ENCODE peak calls at places on chromosome X, in six cellular contexts. C is IMR-90, W is H1, N is H9, Z is neuronal stem cell, F is trophoblast cell. O is an unnamed sample.

GRCh38 chrX:49257074-49257790 is 7.3 kb downstream of the FOXP3 start:
- DNase-seq in C (no peak), W (no peak), N (no peak), Z (no peak), F (no peak), O (no peak)

GRCh38 chrX:103533428-103534216 is 14.3 kb upstream of the RAB40A start:
- DNase-seq in C (peak), W (peak), N (peak), Z (peak), F (peak), O (peak)

GRCh38 chrX:155048997-155049619 is 21.8 kb downstream of the CMC4 start:
- DNase-seq in C (peak), W (no peak), N (peak), Z (peak), F (no peak), O (peak)

GRCh38 chrX:47629419-47630210 is at the start of gene CFP:
- DNase-seq in C (no peak), W (no peak), N (no peak), Z (no peak), F (no peak), O (no peak)

GRCh38 chrX:50067435-50068292 is 133.1 kb downstream of the AKAP4 start:
- DNase-seq in C (peak), W (peak), N (peak), Z (peak), F (peak), O (peak)

GRCh38 chrX:87160435-87161010 is 357.1 kb upstream of the KLHL4 start:
- DNase-seq in C (no peak), W (no peak), N (no peak), Z (no peak), F (no peak), O (no peak)

GRCh38 chrX:70664726-70665125 is 220.1 kb downstream of the DLG3 start:
- DNase-seq in C (peak), W (no peak), N (no peak), Z (peak), F (no peak), O (peak)

GRCh38 chrX:2829066-2829430 is 318 bp downstream of the GYG2 start:
- DNase-seq in C (no peak), W (no peak), N (peak), Z (peak), F (no peak), O (no peak)

GRCh38 chrX:68938244-68939004 is 109.6 kb downstream of the EFNB1 start:
- DNase-seq in C (peak), W (no peak), N (peak), Z (no peak), F (no peak), O (peak)

GRCh38 chrX:320126-320783 is 1.7 kb upstream of the GTPBP6 start:
- DNase-seq in C (peak), W (no peak), N (no peak), Z (no peak), F (no peak), O (peak)

GRCh38 chrX:53036149-53036548 is 12.4 kb upstream of the GPR173 start:
- DNase-seq in C (no peak), W (no peak), N (no peak), Z (no peak), F (no peak), O (no peak)

GRCh38 chrX:80432863-80433262 is 12.6 kb downstream of the TENT5D start:
- DNase-seq in C (no peak), W (no peak), N (no peak), Z (no peak), F (no peak), O (no peak)

GRCh38 chrX:149453030-149453429 is 52.1 kb downstream of the IDS start:
- DNase-seq in C (peak), W (no peak), N (no peak), Z (no peak), F (peak), O (peak)
- H4K91ac ChIP-seq in C (no peak), W (no peak), N (no peak), Z (no peak), F (no peak), O (no peak)

GRCh38 chrX:55714111-55714510 is 3.4 kb upstream of the RRAGB start:
- DNase-seq in C (no peak), W (no peak), N (no peak), Z (no peak), F (no peak), O (no peak)
- H4K91ac ChIP-seq in C (no peak), W (no peak), N (no peak), Z (no peak), F (no peak), O (no peak)

GRCh38 chrX:45954026-45954425 is 591.2 kb downstream of the ZNF674 start:
- DNase-seq in C (no peak), W (no peak), N (no peak), Z (no peak), F (peak), O (peak)

GRCh38 chrX:45956222-45956867 is 588.9 kb downstream of the ZNF674 start:
- DNase-seq in C (no peak), W (no peak), N (no peak), Z (no peak), F (no peak), O (no peak)

DNA sequence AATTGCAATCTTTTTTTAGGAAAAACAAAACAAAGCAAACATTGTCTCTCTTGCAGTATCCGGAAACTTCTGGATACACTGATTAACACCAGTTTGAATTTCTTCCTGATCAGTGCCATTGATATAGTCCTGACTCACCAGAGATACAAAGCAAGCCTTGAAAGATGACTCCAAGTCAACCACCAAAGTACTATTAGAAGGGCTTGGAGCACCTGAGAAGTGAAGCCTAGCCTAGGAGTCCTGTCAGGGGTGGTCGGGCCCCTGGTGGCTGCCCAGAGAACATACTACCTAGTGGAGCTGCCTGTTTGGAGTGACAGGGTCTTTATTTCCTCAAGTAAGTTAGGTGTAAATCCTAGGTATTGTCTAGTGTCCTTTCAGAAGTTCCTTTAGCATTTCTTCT is 593.2 kb downstream of the ZNF674 start:
- DNase-seq in C (no peak), W (no peak), N (peak), Z (no peak), F (no peak), O (no peak)
- H4K91ac ChIP-seq in C (no peak), W (no peak), N (no peak), Z (no peak), F (no peak), O (no peak)

DNA sequence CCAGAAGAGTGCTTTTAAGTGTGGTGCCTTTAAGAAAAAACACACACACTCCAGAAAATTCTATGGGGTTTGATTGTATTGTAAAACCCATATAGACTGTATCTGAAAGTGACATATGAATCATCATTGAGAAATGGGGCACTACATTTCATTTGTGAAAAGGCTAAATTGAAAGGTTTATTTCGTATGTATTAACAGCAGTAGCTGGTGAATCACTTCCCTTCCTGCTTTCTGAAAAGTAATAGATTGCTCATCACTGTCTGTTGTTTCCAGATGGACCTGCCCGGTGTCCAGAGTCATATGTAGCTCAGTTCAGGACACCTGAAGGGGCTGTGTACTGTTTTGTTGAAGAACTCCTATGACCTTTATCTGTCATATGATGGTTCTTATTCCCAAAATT is 28.1 kb upstream of the HPRT1 start:
- DNase-seq in C (peak), W (no peak), N (no peak), Z (no peak), F (no peak), O (peak)
- H4K91ac ChIP-seq in C (no peak), W (no peak), N (no peak), Z (no peak), F (no peak), O (no peak)

GRCh38 chrX:1606476-1606875 is 8.4 kb upstream of the ASMT start:
- DNase-seq in C (no peak), W (no peak), N (no peak), Z (no peak), F (no peak), O (no peak)
- H4K91ac ChIP-seq in C (no peak), W (no peak), N (no peak), Z (no peak), F (no peak), O (no peak)

GRCh38 chrX:129930941-129931410 is 25.0 kb downstream of the UTP14A start:
- DNase-seq in C (no peak), W (no peak), N (no peak), Z (no peak), F (peak), O (no peak)
- H4K91ac ChIP-seq in C (peak), W (peak), N (no peak), Z (no peak), F (peak), O (no peak)

DNA sequence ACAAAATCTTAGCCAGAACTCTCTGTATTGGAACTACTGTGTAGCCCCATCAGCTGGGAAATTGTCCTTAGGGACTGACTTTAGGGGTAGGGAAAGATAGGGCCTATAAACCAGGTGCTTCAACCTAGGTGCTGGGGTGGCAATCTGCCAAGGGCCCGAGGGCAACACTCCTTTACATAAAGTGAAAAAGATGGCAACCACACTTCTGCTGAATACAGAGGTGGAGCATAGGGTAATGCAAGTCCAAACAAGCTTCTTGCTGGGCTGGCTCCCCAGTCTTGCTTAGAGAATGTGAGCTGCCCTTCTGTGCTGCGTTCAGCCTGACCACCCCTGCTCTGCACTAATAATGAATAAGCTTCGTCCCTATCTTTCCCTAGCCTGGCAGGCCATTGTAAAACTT is 9.8 kb downstream of the ZBTB33 start:
- DNase-seq in C (no peak), W (no peak), N (no peak), Z (no peak), F (peak), O (no peak)
- H4K91ac ChIP-seq in C (no peak), W (no peak), N (no peak), Z (no peak), F (no peak), O (no peak)

GRCh38 chrX:111041018-111041462 is 55.0 kb upstream of the PAK3 start:
- DNase-seq in C (peak), W (no peak), N (no peak), Z (no peak), F (peak), O (peak)

GRCh38 chrX:111039606-111040005 is 56.4 kb upstream of the PAK3 start:
- DNase-seq in C (no peak), W (no peak), N (peak), Z (no peak), F (no peak), O (no peak)

GRCh38 chrX:111035991-111036390 is 60.0 kb upstream of the PAK3 start:
- DNase-seq in C (no peak), W (no peak), N (no peak), Z (no peak), F (no peak), O (no peak)

GRCh38 chrX:111035256-111035655 is 60.7 kb upstream of the PAK3 start:
- DNase-seq in C (no peak), W (no peak), N (no peak), Z (no peak), F (no peak), O (no peak)

DNA sequence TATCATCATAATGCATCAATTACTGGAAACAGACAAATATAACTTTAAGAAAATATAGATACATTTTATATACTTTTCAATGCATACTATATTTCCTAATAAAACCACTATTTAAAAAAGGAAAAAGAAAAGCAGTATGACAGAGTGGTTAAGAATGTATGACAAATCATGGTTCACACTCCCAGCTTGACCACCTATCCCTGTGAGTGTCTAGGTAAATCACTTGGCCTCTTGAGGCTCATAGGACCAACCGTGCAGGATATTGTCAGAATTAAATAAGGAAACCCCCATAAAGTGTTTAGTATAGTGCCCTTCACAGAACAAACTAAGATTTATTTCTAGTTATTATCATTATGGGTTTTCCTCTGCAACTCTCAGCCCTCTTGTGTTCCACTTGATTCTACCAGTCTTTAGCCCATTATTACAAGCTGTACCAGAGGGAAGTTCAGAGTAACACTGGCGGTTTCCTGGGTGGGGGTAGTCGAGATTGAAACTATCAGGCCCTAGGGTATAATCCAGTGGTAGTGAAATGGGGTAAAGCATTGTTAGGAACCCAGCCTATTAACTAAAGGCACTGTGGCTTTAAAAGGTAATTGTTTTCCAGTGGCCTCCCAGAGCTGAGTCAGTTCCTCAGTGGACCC is 55.5 kb upstream of the PAK3 start:
- DNase-seq in C (peak), W (no peak), N (no peak), Z (no peak), F (no peak), O (peak)
- H4K91ac ChIP-seq in C (no peak), W (no peak), N (no peak), Z (no peak), F (no peak), O (no peak)

O was measured in mesenchymal stem cell.